ENCODE peak calls at places on chromosomes 13 and 19, in six cellular contexts. One of them, this sample, is unnamed.

GRCh38 chr19:33215438-33216197 is 10.0 kb downstream of the SLC7A10 start:
- DNase-seq in lung: no peak
- DNase-seq in PC-9: no peak
- DNase-seq in CD8-positive, alpha-beta T cell: no peak
- DNase-seq in tibial nerve: no peak
- DNase-seq in ascending aorta: no peak
- DNase-seq in this sample: no peak

GRCh38 chr13:77740931-77741586 is 43.6 kb downstream of the SLAIN1 start:
- DNase-seq in PC-9: no peak
- DNase-seq in tibial nerve: no peak
- DNase-seq in CD8-positive, alpha-beta T cell: no peak
- DNase-seq in ascending aorta: no peak
- DNase-seq in lung: no peak
- DNase-seq in this sample: no peak

GRCh38 chr13:54758795-54759194 is 1730.2 kb downstream of the OLFM4 start:
- DNase-seq in lung: no peak
- DNase-seq in CD8-positive, alpha-beta T cell: no peak
- DNase-seq in ascending aorta: no peak
- DNase-seq in tibial nerve: no peak
- DNase-seq in PC-9: no peak
- DNase-seq in this sample: no peak

GRCh38 chr19:6260912-6261636 is 18.7 kb downstream of the MLLT1 start:
- DNase-seq in lung: no peak
- DNase-seq in ascending aorta: no peak
- DNase-seq in PC-9: no peak
- DNase-seq in tibial nerve: no peak
- DNase-seq in CD8-positive, alpha-beta T cell: no peak
- DNase-seq in this sample: peak; percentile 43

GRCh38 chr13:36814465-36814864 is 4.6 kb upstream of the RFXAP start:
- DNase-seq in lung: no peak
- DNase-seq in tibial nerve: peak; percentile 8
- DNase-seq in CD8-positive, alpha-beta T cell: no peak
- DNase-seq in PC-9: no peak
- DNase-seq in ascending aorta: no peak
- DNase-seq in this sample: no peak

GRCh38 chr13:37175996-37176395 is 70.5 kb upstream of the CSNK1A1L start:
- DNase-seq in ascending aorta: no peak
- DNase-seq in PC-9: no peak
- DNase-seq in tibial nerve: peak; percentile 40
- DNase-seq in lung: no peak
- DNase-seq in CD8-positive, alpha-beta T cell: no peak
- DNase-seq in this sample: no peak

GRCh38 chr13:97111705-97112104 is 110.4 kb upstream of the MBNL2 start:
- DNase-seq in CD8-positive, alpha-beta T cell: no peak
- DNase-seq in lung: no peak
- DNase-seq in ascending aorta: no peak
- DNase-seq in PC-9: no peak
- DNase-seq in tibial nerve: no peak
- DNase-seq in this sample: no peak

GRCh38 chr19:2059422-2060201 is 8.6 kb upstream of the MKNK2 start:
- DNase-seq in lung: peak; percentile 92
- DNase-seq in PC-9: peak; percentile 81
- DNase-seq in CD8-positive, alpha-beta T cell: no peak
- DNase-seq in tibial nerve: no peak
- DNase-seq in ascending aorta: peak; percentile 88
- DNase-seq in this sample: no peak

GRCh38 chr19:18933297-18933696 is 7.7 kb downstream of the HOMER3 start:
- DNase-seq in PC-9: no peak
- DNase-seq in lung: no peak
- DNase-seq in ascending aorta: no peak
- DNase-seq in CD8-positive, alpha-beta T cell: no peak
- DNase-seq in tibial nerve: no peak
- DNase-seq in this sample: no peak

GRCh38 chr19:56137405-56137804 is 3.7 kb upstream of the ZNF444 start:
- DNase-seq in ascending aorta: no peak
- DNase-seq in PC-9: no peak
- DNase-seq in tibial nerve: no peak
- DNase-seq in CD8-positive, alpha-beta T cell: no peak
- DNase-seq in lung: peak; percentile 80
- DNase-seq in this sample: no peak

GRCh38 chr19:23436944-23437343 is 41.7 kb upstream of the ZNF91 start:
- DNase-seq in lung: no peak
- DNase-seq in ascending aorta: no peak
- DNase-seq in CD8-positive, alpha-beta T cell: no peak
- DNase-seq in PC-9: no peak
- DNase-seq in tibial nerve: no peak
- DNase-seq in this sample: no peak

GRCh38 chr13:84985860-84986259 is 813.4 kb downstream of the SLITRK6 start:
- DNase-seq in PC-9: no peak
- DNase-seq in lung: no peak
- DNase-seq in CD8-positive, alpha-beta T cell: no peak
- DNase-seq in ascending aorta: no peak
- DNase-seq in tibial nerve: no peak
- DNase-seq in this sample: no peak

GRCh38 chr19:13463296-13463695 is 43.0 kb downstream of the CACNA1A start:
- DNase-seq in PC-9: no peak
- DNase-seq in lung: no peak
- DNase-seq in tibial nerve: no peak
- DNase-seq in CD8-positive, alpha-beta T cell: no peak
- DNase-seq in ascending aorta: no peak
- DNase-seq in this sample: no peak

GRCh38 chr13:23741879-23742510 is 147.2 kb downstream of the MIPEP start:
- DNase-seq in CD8-positive, alpha-beta T cell: no peak
- DNase-seq in lung: no peak
- DNase-seq in ascending aorta: no peak
- DNase-seq in tibial nerve: no peak
- DNase-seq in PC-9: no peak
- DNase-seq in this sample: peak; percentile 9

GRCh38 chr19:15265849-15266248 is 33.6 kb upstream of the EPHX3 start:
- DNase-seq in tibial nerve: peak; percentile 82
- DNase-seq in PC-9: no peak
- DNase-seq in ascending aorta: peak; percentile 97
- DNase-seq in lung: peak; percentile 82
- DNase-seq in CD8-positive, alpha-beta T cell: no peak
- DNase-seq in this sample: no peak

GRCh38 chr13:92463134-92463533 is 763.5 kb upstream of the GPC6 start:
- DNase-seq in CD8-positive, alpha-beta T cell: no peak
- DNase-seq in tibial nerve: no peak
- DNase-seq in lung: no peak
- DNase-seq in PC-9: no peak
- DNase-seq in ascending aorta: no peak
- DNase-seq in this sample: no peak

GRCh38 chr19:48654299-48655059 is 8.5 kb upstream of the CA11 start:
- DNase-seq in PC-9: no peak
- DNase-seq in ascending aorta: no peak
- DNase-seq in CD8-positive, alpha-beta T cell: no peak
- DNase-seq in tibial nerve: no peak
- DNase-seq in lung: no peak
- DNase-seq in this sample: no peak

GRCh38 chr13:98766716-98767115 is 14.2 kb upstream of the SLC15A1 start:
- DNase-seq in lung: no peak
- DNase-seq in tibial nerve: no peak
- DNase-seq in ascending aorta: no peak
- DNase-seq in CD8-positive, alpha-beta T cell: no peak
- DNase-seq in PC-9: no peak
- DNase-seq in this sample: no peak

GRCh38 chr13:45885194-45885593 is 33.6 kb upstream of the SIAH3 start:
- DNase-seq in tibial nerve: no peak
- DNase-seq in PC-9: no peak
- DNase-seq in CD8-positive, alpha-beta T cell: no peak
- DNase-seq in lung: no peak
- DNase-seq in ascending aorta: no peak
- DNase-seq in this sample: no peak

GRCh38 chr19:17405250-17406038 is at the start of gene BST2:
- DNase-seq in CD8-positive, alpha-beta T cell: no peak
- DNase-seq in tibial nerve: peak; percentile 48
- DNase-seq in lung: peak; percentile 43
- DNase-seq in ascending aorta: peak; percentile 76
- DNase-seq in PC-9: peak; percentile 73
- DNase-seq in this sample: no peak

GRCh38 chr19:17402982-17403855 is 2.2 kb downstream of the BST2 start:
- DNase-seq in tibial nerve: no peak
- DNase-seq in ascending aorta: no peak
- DNase-seq in lung: no peak
- DNase-seq in CD8-positive, alpha-beta T cell: no peak
- DNase-seq in PC-9: no peak
- DNase-seq in this sample: no peak

GRCh38 chr19:17406039-17406886 is 833 bp upstream of the BST2 start:
- DNase-seq in ascending aorta: no peak
- DNase-seq in CD8-positive, alpha-beta T cell: no peak
- DNase-seq in tibial nerve: no peak
- DNase-seq in lung: no peak
- DNase-seq in PC-9: no peak
- DNase-seq in this sample: no peak

GRCh38 chr19:17404621-17405249 is 695 bp downstream of the BST2 start:
- DNase-seq in lung: no peak
- DNase-seq in PC-9: no peak
- DNase-seq in tibial nerve: no peak
- DNase-seq in CD8-positive, alpha-beta T cell: no peak
- DNase-seq in ascending aorta: no peak
- DNase-seq in this sample: no peak

GRCh38 chr19:17404015-17404414 is 1.4 kb downstream of the BST2 start:
- DNase-seq in ascending aorta: no peak
- DNase-seq in lung: no peak
- DNase-seq in CD8-positive, alpha-beta T cell: no peak
- DNase-seq in tibial nerve: no peak
- DNase-seq in PC-9: no peak
- DNase-seq in this sample: no peak
- H3K36me3 ChIP-seq in ascending aorta: peaks cover 4% of the 10 kb centered on the region
- H3K36me3 ChIP-seq in lung: peaks cover 3% of the 10 kb centered on the region
- H3K36me3 ChIP-seq in CD8-positive, alpha-beta T cell: peaks cover 9% of the 10 kb centered on the region
- H3K36me3 ChIP-seq in tibial nerve: no peaks in the 10 kb centered on the region
- H3K36me3 ChIP-seq in PC-9: no peaks in the 10 kb centered on the region
- H3K36me3 ChIP-seq in this sample: no peaks in the 10 kb centered on the region

DNA sequence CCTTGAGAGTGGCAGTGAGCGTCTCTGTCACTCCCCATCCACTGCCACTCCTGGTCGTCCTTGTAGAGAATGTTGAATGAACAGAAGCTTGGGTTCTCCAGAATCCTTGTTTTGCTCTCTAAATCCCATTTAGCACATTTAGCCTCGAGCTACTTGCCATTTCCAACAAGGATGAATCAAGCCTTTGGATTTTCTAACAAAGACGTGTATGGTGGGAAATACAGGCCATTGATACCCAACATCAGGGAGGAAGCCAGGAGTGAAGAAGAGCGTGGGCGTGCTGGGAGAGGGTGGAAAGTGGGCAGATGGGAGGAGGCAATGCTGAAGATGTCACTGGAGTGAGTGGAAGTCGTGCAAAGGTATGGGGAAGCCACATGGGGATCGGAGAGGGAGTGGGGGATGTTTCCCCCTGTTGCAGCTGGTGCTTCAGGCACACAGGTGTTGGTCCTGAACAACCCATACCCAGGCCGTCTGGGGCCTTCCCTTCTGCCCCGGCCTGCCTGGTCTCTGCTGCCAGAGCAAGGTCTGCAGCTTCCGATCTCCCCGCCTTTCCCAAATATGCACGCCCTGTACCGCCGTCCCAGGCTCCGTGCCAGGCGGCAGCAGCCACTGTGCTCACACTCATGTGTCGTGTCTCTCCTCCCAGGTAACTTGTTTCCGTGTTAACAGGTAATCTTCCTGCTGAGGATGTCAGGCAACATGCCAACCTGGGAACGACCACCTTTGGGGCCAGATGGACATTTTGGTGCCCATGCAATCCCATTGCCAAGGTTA is 48.7 kb downstream of the ZIC5 start:
- DNase-seq in lung: no peak
- DNase-seq in ascending aorta: no peak
- DNase-seq in CD8-positive, alpha-beta T cell: no peak
- DNase-seq in tibial nerve: no peak
- DNase-seq in PC-9: no peak
- DNase-seq in this sample: no peak
- H3K27me3 ChIP-seq in lung: no peaks in the 10 kb centered on the region
- H3K27me3 ChIP-seq in ascending aorta: no peaks in the 10 kb centered on the region
- H3K27me3 ChIP-seq in CD8-positive, alpha-beta T cell: no peaks in the 10 kb centered on the region
- H3K27me3 ChIP-seq in tibial nerve: peaks cover 28% of the 10 kb centered on the region
- H3K27me3 ChIP-seq in PC-9: peaks cover 4% of the 10 kb centered on the region
- H3K27me3 ChIP-seq in this sample: no peaks in the 10 kb centered on the region

DNA sequence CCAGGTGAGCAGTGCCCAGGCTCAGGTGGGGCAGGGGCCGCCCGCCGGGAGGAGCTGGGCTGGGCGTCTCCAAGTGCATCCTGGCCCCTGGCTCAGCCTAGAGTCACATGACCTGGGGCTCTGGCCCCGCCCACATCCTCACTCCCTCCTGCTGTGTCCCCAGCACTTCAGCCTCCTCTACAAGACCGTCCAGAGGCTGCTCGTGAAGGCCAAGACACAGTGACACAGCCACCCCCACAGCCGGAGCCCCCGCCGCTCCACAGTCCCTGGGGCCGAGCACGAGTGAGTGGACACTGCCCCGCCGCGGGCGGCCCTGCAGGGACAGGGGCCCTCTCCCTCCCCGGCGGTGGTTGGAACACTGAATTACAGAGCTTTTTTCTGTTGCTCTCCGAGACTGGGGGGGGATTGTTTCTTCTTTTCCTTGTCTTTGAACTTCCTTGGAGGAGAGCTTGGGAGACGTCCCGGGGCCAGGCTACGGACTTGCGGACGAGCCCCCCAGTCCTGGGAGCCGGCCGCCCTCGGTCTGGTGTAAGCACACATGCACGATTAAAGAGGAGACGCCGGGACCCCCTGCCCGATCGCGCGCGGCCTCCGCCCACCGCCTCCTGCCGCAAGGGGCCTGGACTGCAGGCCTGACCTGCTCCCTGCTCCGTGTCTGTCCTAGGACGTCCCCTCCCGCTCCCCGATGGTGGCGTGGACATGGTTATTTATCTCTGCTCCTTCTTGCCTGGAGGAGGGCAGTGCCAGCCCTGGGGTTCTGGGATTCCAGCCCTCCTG is 16.8 kb upstream of the CELF5 start:
- DNase-seq in ascending aorta: no peak
- DNase-seq in tibial nerve: no peak
- DNase-seq in PC-9: no peak
- DNase-seq in lung: no peak
- DNase-seq in CD8-positive, alpha-beta T cell: no peak
- DNase-seq in this sample: no peak
- H3K36me3 ChIP-seq in ascending aorta: peaks cover 40% of the 10 kb centered on the region
- H3K36me3 ChIP-seq in tibial nerve: peaks cover 15% of the 10 kb centered on the region
- H3K36me3 ChIP-seq in PC-9: no peaks in the 10 kb centered on the region
- H3K36me3 ChIP-seq in lung: peaks cover 51% of the 10 kb centered on the region
- H3K36me3 ChIP-seq in CD8-positive, alpha-beta T cell: no peaks in the 10 kb centered on the region
- H3K36me3 ChIP-seq in this sample: peaks cover 37% of the 10 kb centered on the region

GRCh38 chr19:46241676-46242075 is 12.1 kb downstream of the IGFL1 start:
- DNase-seq in CD8-positive, alpha-beta T cell: no peak
- DNase-seq in tibial nerve: no peak
- DNase-seq in lung: no peak
- DNase-seq in ascending aorta: no peak
- DNase-seq in PC-9: no peak
- DNase-seq in this sample: no peak
- H3K27me3 ChIP-seq in CD8-positive, alpha-beta T cell: no peaks in the 10 kb centered on the region
- H3K27me3 ChIP-seq in tibial nerve: peaks cover 45% of the 10 kb centered on the region
- H3K27me3 ChIP-seq in lung: no peaks in the 10 kb centered on the region
- H3K27me3 ChIP-seq in ascending aorta: no peaks in the 10 kb centered on the region
- H3K27me3 ChIP-seq in PC-9: no peaks in the 10 kb centered on the region
- H3K27me3 ChIP-seq in this sample: no peaks in the 10 kb centered on the region